ENCODE peak calls at places on chromosomes 13 and 19, in five cellular contexts. J is brain microvascular endothelial cell, W is fibroblast of lung, R is bronchial epithelial cell, X is aorta. B is an unnamed sample. For H3K27me3, the result is how much of the 10 kb centered on the place peaks cover.

GRCh38 chr19:56671613-56671994 is at the start of gene ZNF835:
- DNase-seq in J (peak), W (peak), R (peak), X (peak), B (no peak)

GRCh38 chr19:10855879-10856522 is 7.8 kb downstream of the C19orf38 start:
- DNase-seq in J (no peak), W (no peak), R (peak), X (no peak), B (peak)

GRCh38 chr19:21569497-21569870 is 64.1 kb downstream of the ZNF429 start:
- DNase-seq in J (no peak), W (peak), R (no peak), X (no peak), B (no peak)

GRCh38 chr19:5059191-5059579 is 90.3 kb downstream of the KDM4B start:
- DNase-seq in J (no peak), W (no peak), R (no peak), X (no peak), B (no peak)

GRCh38 chr13:23384111-23384510 is 49.4 kb downstream of the SACS start:
- DNase-seq in J (peak), W (peak), R (peak), X (no peak), B (no peak)

GRCh38 chr13:44336934-44337333 is 36.7 kb upstream of the SERP2 start:
- DNase-seq in J (no peak), W (no peak), R (peak), X (no peak), B (no peak)

GRCh38 chr19:5148794-5149190 is 179.9 kb downstream of the KDM4B start:
- DNase-seq in J (no peak), W (no peak), R (no peak), X (peak), B (no peak)

GRCh38 chr13:24618219-24618955 is 61.8 kb upstream of the ATP12A start:
- DNase-seq in J (no peak), W (peak), R (peak), X (peak), B (no peak)

GRCh38 chr19:53659292-53659691 is 27.5 kb downstream of the DPRX start:
- DNase-seq in J (no peak), W (no peak), R (peak), X (no peak), B (peak)

GRCh38 chr13:75569576-75569975 is 20.0 kb downstream of the UCHL3 start:
- DNase-seq in J (no peak), W (no peak), R (no peak), X (no peak), B (no peak)

GRCh38 chr13:50676602-50677001 is 166.9 kb downstream of the DLEU7 start:
- DNase-seq in J (peak), W (peak), R (peak), X (no peak), B (peak)

GRCh38 chr19:6023085-6023682 is 45.2 kb upstream of the RANBP3 start:
- DNase-seq in J (peak), W (peak), R (peak), X (peak), B (no peak)

GRCh38 chr13:42041017-42041683 is 7.3 kb upstream of the DGKH start:
- DNase-seq in J (peak), W (peak), R (peak), X (peak), B (peak)

GRCh38 chr13:112668924-112669323 is 20.9 kb upstream of the ATP11A start:
- DNase-seq in J (no peak), W (no peak), R (no peak), X (peak), B (no peak)

DNA sequence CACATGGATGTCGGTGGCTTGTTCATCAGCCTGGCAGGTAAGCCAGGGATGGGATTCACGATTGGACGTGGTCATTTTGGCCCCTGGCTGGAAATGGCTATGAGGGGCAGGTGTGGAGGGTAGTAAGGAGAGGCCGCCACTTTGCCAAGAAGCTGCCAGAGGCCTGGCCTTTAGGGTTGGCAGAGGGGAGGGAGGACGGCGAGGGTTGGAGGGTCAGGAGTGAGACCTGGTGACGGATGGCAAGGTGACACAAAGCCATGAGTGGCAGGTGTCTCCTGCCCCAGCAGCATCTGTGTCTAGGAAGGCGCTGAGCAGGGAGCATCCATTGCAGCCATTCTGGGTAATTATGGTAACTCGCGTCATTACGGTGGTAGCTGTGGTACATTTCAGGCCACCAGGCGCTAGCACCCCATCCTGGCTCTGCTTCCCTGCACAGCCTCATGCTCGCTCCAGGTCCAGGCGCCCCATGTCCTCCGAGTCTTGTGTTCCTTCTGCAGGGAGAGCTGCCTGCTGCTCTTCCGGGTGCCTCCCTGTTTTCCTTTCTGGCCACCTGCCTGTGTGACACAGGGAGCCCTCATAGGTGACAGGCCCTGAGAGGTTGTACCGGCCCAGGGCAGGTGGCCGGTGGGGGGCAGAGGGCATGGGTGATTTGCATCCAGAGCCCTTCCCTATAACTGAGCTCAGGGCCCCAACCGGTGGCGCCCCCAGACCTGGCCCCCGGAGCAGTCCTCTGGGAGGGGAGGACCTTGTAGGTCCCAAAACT is 4.2 kb downstream of the SSBP4 start:
- DNase-seq in J (no peak), W (no peak), R (no peak), X (no peak), B (no peak)
- H3K4me3 ChIP-seq in J (no peak), W (no peak), R (no peak), X (no peak), B (no peak)

GRCh38 chr19:48768989-48769713 is 13.8 kb downstream of the FGF21 start:
- DNase-seq in J (no peak), W (peak), R (no peak), X (no peak), B (no peak)
- H3K27me3 ChIP-seq in J (under half), W (under half), R (under half), X (under half), B (under half)

GRCh38 chr19:46000497-46001246 is 5.4 kb downstream of the CCDC61 start:
- DNase-seq in J (no peak), W (no peak), R (peak), X (no peak), B (no peak)

GRCh38 chr19:45996933-45997332 is 1.7 kb downstream of the CCDC61 start:
- DNase-seq in J (no peak), W (no peak), R (no peak), X (no peak), B (no peak)

GRCh38 chr19:45998834-45999233 is 3.6 kb downstream of the CCDC61 start:
- DNase-seq in J (no peak), W (no peak), R (no peak), X (no peak), B (no peak)

GRCh38 chr19:46002678-46003275 is 7.5 kb downstream of the CCDC61 start:
- DNase-seq in J (no peak), W (no peak), R (no peak), X (no peak), B (no peak)

GRCh38 chr19:45999653-46000121 is 4.4 kb downstream of the CCDC61 start:
- DNase-seq in J (no peak), W (peak), R (peak), X (peak), B (no peak)
- H3K4me3 ChIP-seq in J (no peak), W (no peak), R (no peak), X (no peak), B (no peak)

GRCh38 chr19:51127755-51128154 is 3.0 kb downstream of the SIGLEC9 start:
- DNase-seq in J (peak), W (no peak), R (no peak), X (no peak), B (peak)
- H3K27me3 ChIP-seq in J (under half), W (under half), R (under half), X (under half), B (under half)

GRCh38 chr19:2269244-2270156 is 12.5 kb downstream of the PEAK3 start:
- DNase-seq in J (peak), W (peak), R (peak), X (peak), B (peak)

GRCh38 chr19:2268861-2269243 is 12.6 kb upstream of the JSRP1 start:
- DNase-seq in J (no peak), W (no peak), R (no peak), X (no peak), B (no peak)

GRCh38 chr19:2266183-2266993 is 10.2 kb upstream of the JSRP1 start:
- DNase-seq in J (peak), W (peak), R (peak), X (peak), B (peak)

GRCh38 chr19:2270157-2270571 is 11.8 kb downstream of the PEAK3 start:
- DNase-seq in J (no peak), W (no peak), R (no peak), X (peak), B (no peak)

DNA sequence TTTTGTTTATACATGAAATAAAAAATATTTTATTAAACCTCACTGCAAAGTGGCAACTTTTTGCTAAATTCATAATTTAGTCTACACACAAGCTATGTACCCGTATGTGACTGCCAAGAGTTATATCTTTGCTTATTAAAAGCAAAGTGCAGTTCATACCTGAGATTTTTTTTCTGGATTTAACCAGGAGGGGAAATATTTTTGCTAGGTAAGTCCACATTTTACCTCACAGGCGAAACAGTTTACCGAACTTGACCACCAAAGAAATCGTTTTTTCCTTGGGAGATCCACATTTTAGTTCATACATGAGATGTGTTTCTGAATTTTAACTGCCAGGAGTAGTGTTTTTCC is 12.2 kb upstream of the JSRP1 start:
- DNase-seq in J (no peak), W (no peak), R (no peak), X (no peak), B (no peak)
- H3K4me3 ChIP-seq in J (peak), W (no peak), R (no peak), X (no peak), B (peak)

GRCh38 chr19:49423985-49424303 is 703 bp upstream of the PTH2 start:
- DNase-seq in J (no peak), W (no peak), R (no peak), X (no peak), B (no peak)
- H3K27me3 ChIP-seq in J (half or more), W (half or more), R (under half), X (under half), B (half or more)

DNA sequence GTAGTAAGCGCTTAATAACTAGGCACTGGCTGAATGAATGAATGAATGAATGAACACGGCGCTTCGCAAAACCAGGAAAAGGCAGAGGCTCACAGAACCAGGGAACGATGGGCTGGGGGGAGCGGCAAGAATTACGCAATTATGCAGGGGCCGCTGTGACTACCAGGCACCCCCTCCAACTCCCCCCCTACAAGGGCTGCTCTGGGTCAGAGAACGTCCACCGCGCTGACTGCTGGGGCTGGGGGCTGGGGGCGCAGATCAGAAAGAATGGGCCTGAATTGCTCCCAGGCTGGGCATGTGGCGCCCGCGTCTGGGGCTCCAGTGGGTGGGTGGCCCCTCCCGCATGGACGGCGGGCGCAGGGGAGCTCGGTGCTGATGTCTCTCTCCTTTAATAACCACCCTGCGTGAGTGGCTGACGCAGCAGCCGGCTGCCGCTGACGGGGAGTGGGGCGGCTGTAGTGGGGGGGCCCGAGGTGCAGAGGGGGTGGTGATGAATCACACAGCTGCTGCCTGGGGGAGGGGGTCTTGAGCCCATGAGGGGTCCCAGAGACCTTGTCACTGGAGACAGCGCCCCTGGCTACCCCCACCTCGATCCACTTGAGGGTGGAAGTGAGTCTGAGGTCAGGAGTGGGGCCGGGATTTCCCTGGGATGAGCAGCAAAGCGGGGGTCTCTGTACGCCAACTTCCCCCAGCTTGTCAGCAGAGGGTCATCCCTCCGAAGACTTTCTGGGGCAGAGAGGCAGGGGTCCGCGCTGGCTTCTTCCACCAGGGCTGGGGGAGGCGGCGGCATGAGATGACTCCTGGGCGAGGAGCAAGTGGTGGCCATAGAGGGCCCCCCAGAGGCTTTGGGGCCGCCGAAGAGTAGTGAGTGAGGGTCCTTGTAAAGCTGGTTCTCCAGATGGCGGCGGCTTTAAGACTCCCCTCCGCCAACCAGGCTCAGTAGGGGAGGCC is 1.4 kb upstream of the CIRBP start:
- DNase-seq in J (no peak), W (peak), R (no peak), X (no peak), B (peak)
- H3K4me3 ChIP-seq in J (peak), W (peak), R (peak), X (no peak), B (peak)

GRCh38 chr13:39038569-39038898 is 278 bp downstream of the NHLRC3 start:
- DNase-seq in J (no peak), W (no peak), R (no peak), X (no peak), B (peak)
- H3K27me3 ChIP-seq in J (under half), W (under half), R (under half), X (under half), B (under half)